ENCODE peak calls at places on chromosomes 1 and 21, in four cellular contexts. E is T follicular helper cell; F is NCI-H2171; P is activated T-cell treated with anti-CD3 and anti-CD28 coated beads, Interleukin-2, amount 50 U/mL, for 1 hour. Y is an unnamed sample.

GRCh38 chr21:40841524-40842196 is 5.3 kb downstream of the DSCAM start:
- DNase-seq in E (no peak), F (peak; percentile 79), P (no peak), Y (peak; percentile 86)

GRCh38 chr1:153546796-153547559 is 1.4 kb upstream of the S100A4 start:
- DNase-seq in E (no peak), F (no peak), P (no peak), Y (no peak)

GRCh38 chr1:187197685-187198084 is 368.9 kb downstream of the PLA2G4A start:
- DNase-seq in E (no peak), F (no peak), P (no peak), Y (no peak)

GRCh38 chr1:66386712-66387111 is 147.2 kb upstream of the SGIP1 start:
- DNase-seq in E (no peak), F (no peak), P (no peak), Y (no peak)

GRCh38 chr21:33369586-33369985 is 33.6 kb upstream of the IFNGR2 start:
- DNase-seq in E (no peak), F (no peak), P (no peak), Y (no peak)

GRCh38 chr1:215672482-215672881 is 105.4 kb downstream of the KCTD3 start:
- DNase-seq in E (no peak), F (no peak), P (no peak), Y (no peak)

GRCh38 chr1:197904126-197904787 is 1.8 kb downstream of the C1orf53 start:
- DNase-seq in E (no peak), F (no peak), P (no peak), Y (no peak)

GRCh38 chr21:37531402-37532042 is 164.9 kb downstream of the DYRK1A start:
- DNase-seq in E (no peak), F (no peak), P (no peak), Y (no peak)

GRCh38 chr1:186079084-186079684 is 295.9 kb downstream of the TPR start:
- DNase-seq in E (no peak), F (no peak), P (no peak), Y (no peak)

GRCh38 chr1:67686272-67687197 is 1.5 kb downstream of the GADD45A start:
- DNase-seq in E (peak; percentile 50), F (peak; percentile 77), P (peak; percentile 66), Y (peak; percentile 35)

GRCh38 chr1:156493749-156494148 is 6.8 kb downstream of the MEF2D start:
- DNase-seq in E (no peak), F (no peak), P (no peak), Y (no peak)

GRCh38 chr1:81021134-81021533 is 779.6 kb upstream of the ADGRL2 start:
- DNase-seq in E (no peak), F (no peak), P (no peak), Y (no peak)

GRCh38 chr1:10339815-10340214 is 59.0 kb upstream of the PGD start:
- DNase-seq in E (no peak), F (no peak), P (no peak), Y (no peak)

GRCh38 chr1:117976381-117976780 is 46.8 kb downstream of the WDR3 start:
- DNase-seq in E (no peak), F (no peak), P (no peak), Y (no peak)

GRCh38 chr1:162444903-162445302 is 33.0 kb upstream of the SH2D1B start:
- DNase-seq in E (no peak), F (no peak), P (no peak), Y (no peak)

GRCh38 chr1:3501856-3502665 is 47.6 kb downstream of the ARHGEF16 start:
- DNase-seq in E (no peak), F (no peak), P (no peak), Y (no peak)

GRCh38 chr1:30532621-30533020 is 190.8 kb downstream of the MATN1 start:
- DNase-seq in E (no peak), F (no peak), P (no peak), Y (no peak)

GRCh38 chr1:155207578-155208405 is at the start of gene THBS3:
- DNase-seq in E (no peak), F (peak; percentile 83), P (no peak), Y (peak; percentile 7)

GRCh38 chr1:70143052-70143659 is 62.2 kb downstream of the LRRC40 start:
- DNase-seq in E (no peak), F (no peak), P (no peak), Y (no peak)

GRCh38 chr1:53558916-53559315 is 99.7 kb downstream of the DMRTB1 start:
- DNase-seq in E (no peak), F (no peak), P (no peak), Y (no peak)

GRCh38 chr1:1989759-1990158 is 13.8 kb downstream of the CFAP74 start:
- DNase-seq in E (no peak), F (no peak), P (no peak), Y (no peak)

GRCh38 chr1:100422065-100422464 is 69.8 kb downstream of the CDC14A start:
- DNase-seq in E (no peak), F (no peak), P (no peak), Y (no peak)

GRCh38 chr1:5758000-5758858 is 234.0 kb downstream of the NPHP4 start:
- DNase-seq in E (no peak), F (no peak), P (no peak), Y (no peak)

GRCh38 chr1:46218443-46218842 is 15.3 kb downstream of the LURAP1 start:
- DNase-seq in E (no peak), F (no peak), P (no peak), Y (no peak)

GRCh38 chr1:40389871-40390560 is 16.5 kb downstream of the SMAP2 start:
- DNase-seq in E (no peak), F (no peak), P (no peak), Y (no peak)

GRCh38 chr1:17984510-17985085 is 123.0 kb upstream of the IGSF21 start:
- DNase-seq in E (no peak), F (no peak), P (no peak), Y (no peak)

GRCh38 chr1:160455153-160455517 is 54.8 kb downstream of the VANGL2 start:
- DNase-seq in E (no peak), F (no peak), P (no peak), Y (no peak)

GRCh38 chr1:66331641-66332523 is 202.1 kb upstream of the SGIP1 start:
- DNase-seq in E (peak; percentile 24), F (no peak), P (peak; percentile 71), Y (no peak)

GRCh38 chr1:192311281-192311680 is 5.5 kb upstream of the RGS21 start:
- DNase-seq in E (no peak), F (peak; percentile 12), P (no peak), Y (no peak)

GRCh38 chr1:190429932-190430331 is 47.7 kb downstream of the BRINP3 start:
- DNase-seq in E (no peak), F (no peak), P (no peak), Y (no peak)

GRCh38 chr21:43916691-43917514 is 51.9 kb downstream of the AGPAT3 start:
- DNase-seq in E (peak; percentile 59), F (peak; percentile 38), P (peak; percentile 71), Y (no peak)

GRCh38 chr1:85397490-85398044 is 67.4 kb downstream of the DDAH1 start:
- DNase-seq in E (no peak), F (peak; percentile 9), P (no peak), Y (no peak)

GRCh38 chr1:84971957-84972356 is 25.0 kb downstream of the MCOLN2 start:
- DNase-seq in E (no peak), F (no peak), P (no peak), Y (no peak)

GRCh38 chr21:44625756-44626155 is 1.1 kb upstream of the KRTAP10-9 start:
- DNase-seq in E (no peak), F (no peak), P (no peak), Y (no peak)

GRCh38 chr1:224542783-224543440 is 73.2 kb upstream of the CNIH3 start:
- DNase-seq in E (no peak), F (no peak), P (no peak), Y (no peak)

GRCh38 chr1:22850681-22851080 is 122.0 kb downstream of the LACTBL1 start:
- DNase-seq in E (no peak), F (no peak), P (no peak), Y (no peak)

Y was measured in NCI-H524 treated with DMSO at 0.1 percent for 48 hours.